ENCODE peak calls at places on chromosomes 4 and X, in six cellular contexts. One of them, this sample, is unnamed.
A peak's percentile ranks its signal among the peaks of the same experiment; 100 is the strongest.

GRCh38 chrX:116272328-116272727 is 101.8 kb downstream of the AGTR2 start:
- DNase-seq in H9: no peak
- DNase-seq in uterus: no peak
- DNase-seq in substantia nigra: no peak
- DNase-seq in fibroblast of lung: peak; percentile 88
- DNase-seq in astrocyte: peak; percentile 96
- DNase-seq in this sample: no peak

GRCh38 chrX:151699746-151700145 is 4.5 kb downstream of the PRRG3 start:
- DNase-seq in H9: no peak
- DNase-seq in uterus: no peak
- DNase-seq in substantia nigra: no peak
- DNase-seq in fibroblast of lung: no peak
- DNase-seq in astrocyte: no peak
- DNase-seq in this sample: no peak

GRCh38 chr4:70997068-70997467 is 3.6 kb downstream of the DCK start:
- DNase-seq in H9: no peak
- DNase-seq in uterus: no peak
- DNase-seq in substantia nigra: no peak
- DNase-seq in fibroblast of lung: no peak
- DNase-seq in astrocyte: no peak
- DNase-seq in this sample: no peak

GRCh38 chrX:101764538-101764937 is 104.9 kb upstream of the ARMCX2 start:
- DNase-seq in H9: no peak
- DNase-seq in uterus: no peak
- DNase-seq in substantia nigra: no peak
- DNase-seq in fibroblast of lung: no peak
- DNase-seq in astrocyte: no peak
- DNase-seq in this sample: no peak

GRCh38 chr4:122845066-122845465 is 18.4 kb downstream of the FGF2 start:
- DNase-seq in H9: no peak
- DNase-seq in uterus: no peak
- DNase-seq in substantia nigra: no peak
- DNase-seq in fibroblast of lung: peak; percentile 37
- DNase-seq in astrocyte: no peak
- DNase-seq in this sample: no peak

GRCh38 chrX:40132751-40133150 is 35.0 kb upstream of the BCOR start:
- DNase-seq in H9: no peak
- DNase-seq in uterus: peak; percentile 82
- DNase-seq in substantia nigra: no peak
- DNase-seq in fibroblast of lung: peak; percentile 87
- DNase-seq in astrocyte: peak; percentile 83
- DNase-seq in this sample: no peak

GRCh38 chr4:169115897-169116254 is 105.8 kb upstream of the CBR4 start:
- DNase-seq in H9: no peak
- DNase-seq in uterus: no peak
- DNase-seq in substantia nigra: no peak
- DNase-seq in fibroblast of lung: peak; percentile 96
- DNase-seq in astrocyte: peak; percentile 99
- DNase-seq in this sample: no peak

GRCh38 chr4:103272174-103272573 is 74.0 kb upstream of the CENPE start:
- DNase-seq in H9: no peak
- DNase-seq in uterus: no peak
- DNase-seq in substantia nigra: no peak
- DNase-seq in fibroblast of lung: no peak
- DNase-seq in astrocyte: no peak
- DNase-seq in this sample: no peak

GRCh38 chr4:8229341-8229975 is 30.4 kb downstream of the SH3TC1 start:
- DNase-seq in H9: no peak
- DNase-seq in uterus: no peak
- DNase-seq in substantia nigra: no peak
- DNase-seq in fibroblast of lung: no peak
- DNase-seq in astrocyte: no peak
- DNase-seq in this sample: no peak

GRCh38 chr4:84498203-84499026 is 677 bp downstream of the NKX6-1 start:
- DNase-seq in H9: peak; percentile 52
- DNase-seq in uterus: peak; percentile 22
- DNase-seq in substantia nigra: no peak
- DNase-seq in fibroblast of lung: peak; percentile 32
- DNase-seq in astrocyte: peak; percentile 13
- DNase-seq in this sample: no peak

GRCh38 chr4:8105303-8106100 is 53.1 kb downstream of the ABLIM2 start:
- DNase-seq in H9: no peak
- DNase-seq in uterus: no peak
- DNase-seq in substantia nigra: no peak
- DNase-seq in fibroblast of lung: no peak
- DNase-seq in astrocyte: no peak
- DNase-seq in this sample: no peak

GRCh38 chrX:20362268-20363002 is 95.7 kb upstream of the RPS6KA3 start:
- DNase-seq in H9: no peak
- DNase-seq in uterus: no peak
- DNase-seq in substantia nigra: no peak
- DNase-seq in fibroblast of lung: peak; percentile 47
- DNase-seq in astrocyte: peak; percentile 65
- DNase-seq in this sample: no peak

GRCh38 chr4:85939595-85939994 is 420.3 kb downstream of the MAPK10 start:
- DNase-seq in H9: no peak
- DNase-seq in uterus: no peak
- DNase-seq in substantia nigra: no peak
- DNase-seq in fibroblast of lung: no peak
- DNase-seq in astrocyte: no peak
- DNase-seq in this sample: no peak

GRCh38 chr4:87240341-87240740 is 19.9 kb upstream of the KLHL8 start:
- DNase-seq in H9: no peak
- DNase-seq in uterus: no peak
- DNase-seq in substantia nigra: no peak
- DNase-seq in fibroblast of lung: no peak
- DNase-seq in astrocyte: no peak
- DNase-seq in this sample: no peak

GRCh38 chr4:101790521-101791188 is at the start of gene BANK1:
- DNase-seq in H9: peak; percentile 88
- DNase-seq in uterus: no peak
- DNase-seq in substantia nigra: peak; percentile 5
- DNase-seq in fibroblast of lung: peak; percentile 29
- DNase-seq in astrocyte: no peak
- DNase-seq in this sample: no peak

GRCh38 chr4:188701952-188702351 is 562.7 kb downstream of the TRIML1 start:
- DNase-seq in H9: no peak
- DNase-seq in uterus: no peak
- DNase-seq in substantia nigra: no peak
- DNase-seq in fibroblast of lung: no peak
- DNase-seq in astrocyte: no peak
- DNase-seq in this sample: no peak

GRCh38 chrX:11287505-11287904 is 5.7 kb upstream of the AMELX start:
- DNase-seq in H9: no peak
- DNase-seq in uterus: no peak
- DNase-seq in substantia nigra: no peak
- DNase-seq in fibroblast of lung: peak; percentile 33
- DNase-seq in astrocyte: no peak
- DNase-seq in this sample: no peak

GRCh38 chr4:1985780-1986577 is 22.8 kb downstream of the NELFA start:
- DNase-seq in H9: no peak
- DNase-seq in uterus: no peak
- DNase-seq in substantia nigra: no peak
- DNase-seq in fibroblast of lung: no peak
- DNase-seq in astrocyte: no peak
- DNase-seq in this sample: no peak

GRCh38 chr4:88275949-88276515 is 8.3 kb downstream of the PPM1K start:
- DNase-seq in H9: no peak
- DNase-seq in uterus: no peak
- DNase-seq in substantia nigra: no peak
- DNase-seq in fibroblast of lung: no peak
- DNase-seq in astrocyte: peak; percentile 12
- DNase-seq in this sample: no peak

GRCh38 chr4:156321203-156321602 is 367.5 kb upstream of the CTSO start:
- DNase-seq in H9: no peak
- DNase-seq in uterus: no peak
- DNase-seq in substantia nigra: no peak
- DNase-seq in fibroblast of lung: peak; percentile 49
- DNase-seq in astrocyte: peak; percentile 98
- DNase-seq in this sample: no peak

GRCh38 chr4:122483481-122483880 is 27.0 kb upstream of the IL2 start:
- DNase-seq in H9: no peak
- DNase-seq in uterus: no peak
- DNase-seq in substantia nigra: no peak
- DNase-seq in fibroblast of lung: no peak
- DNase-seq in astrocyte: no peak
- DNase-seq in this sample: no peak

GRCh38 chr4:94635172-94635571 is 122.6 kb upstream of the BMPR1B start:
- DNase-seq in H9: no peak
- DNase-seq in uterus: no peak
- DNase-seq in substantia nigra: no peak
- DNase-seq in fibroblast of lung: no peak
- DNase-seq in astrocyte: peak; percentile 33
- DNase-seq in this sample: no peak

GRCh38 chr4:3615386-3616286 is 83.4 kb upstream of the LRPAP1 start:
- DNase-seq in H9: no peak
- DNase-seq in uterus: peak; percentile 8
- DNase-seq in substantia nigra: no peak
- DNase-seq in fibroblast of lung: no peak
- DNase-seq in astrocyte: no peak
- DNase-seq in this sample: no peak

GRCh38 chr4:184621518-184621917 is 27.7 kb downstream of the CASP3 start:
- DNase-seq in H9: no peak
- DNase-seq in uterus: no peak
- DNase-seq in substantia nigra: no peak
- DNase-seq in fibroblast of lung: no peak
- DNase-seq in astrocyte: no peak
- DNase-seq in this sample: no peak

GRCh38 chr4:184620208-184620867 is 28.9 kb downstream of the CASP3 start:
- DNase-seq in H9: no peak
- DNase-seq in uterus: no peak
- DNase-seq in substantia nigra: no peak
- DNase-seq in fibroblast of lung: no peak
- DNase-seq in astrocyte: no peak
- DNase-seq in this sample: no peak

GRCh38 chr4:184616633-184617471 is 32.4 kb downstream of the CASP3 start:
- DNase-seq in H9: peak; percentile 45
- DNase-seq in uterus: no peak
- DNase-seq in substantia nigra: no peak
- DNase-seq in fibroblast of lung: no peak
- DNase-seq in astrocyte: no peak
- DNase-seq in this sample: no peak

GRCh38 chr4:184614509-184614908 is 34.7 kb downstream of the CASP3 start:
- DNase-seq in H9: no peak
- DNase-seq in uterus: no peak
- DNase-seq in substantia nigra: no peak
- DNase-seq in fibroblast of lung: no peak
- DNase-seq in astrocyte: no peak
- DNase-seq in this sample: no peak

DNA sequence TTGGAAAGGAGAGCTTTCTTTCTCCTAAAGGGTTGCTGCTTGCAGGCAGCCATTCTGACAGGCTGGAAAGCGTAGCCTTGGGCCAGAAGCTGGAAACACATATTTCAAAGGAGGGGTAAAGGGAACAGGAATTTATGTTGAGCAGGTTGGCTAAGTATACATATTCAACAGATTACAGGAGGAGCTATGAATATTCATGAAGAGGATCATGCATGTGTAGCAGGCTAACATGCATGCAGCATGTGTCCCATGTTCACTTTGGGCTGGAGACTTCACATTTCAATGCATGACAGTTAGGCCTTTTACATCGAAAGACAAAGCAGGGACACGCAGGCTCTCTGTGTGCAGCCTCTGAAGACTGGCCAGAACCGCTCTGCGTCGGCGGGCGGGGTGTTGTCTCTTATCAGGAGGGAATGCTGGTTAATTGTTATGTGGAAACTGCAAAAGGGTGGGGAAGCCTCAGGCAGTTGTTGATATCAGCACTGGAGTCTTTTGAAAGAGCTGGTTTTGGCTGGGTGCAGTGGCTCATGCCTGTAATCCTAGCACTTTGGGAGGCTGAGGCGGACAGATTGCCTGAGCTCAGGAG is 31.5 kb downstream of the CASP3 start:
- DNase-seq in H9: peak; percentile 71
- DNase-seq in uterus: no peak
- DNase-seq in substantia nigra: no peak
- DNase-seq in fibroblast of lung: no peak
- DNase-seq in astrocyte: no peak
- DNase-seq in this sample: no peak
- H3K27ac ChIP-seq in H9: no peak overlapping the region
- H3K27ac ChIP-seq in uterus: no peak overlapping the region
- H3K27ac ChIP-seq in substantia nigra: no peak overlapping the region
- H3K27ac ChIP-seq in fibroblast of lung: no peak overlapping the region
- H3K27ac ChIP-seq in astrocyte: no peak overlapping the region
- H3K27ac ChIP-seq in this sample: no peak overlapping the region

GRCh38 chr4:41873380-41874295 is 61.6 kb upstream of the TMEM33 start:
- DNase-seq in H9: peak; percentile 65
- DNase-seq in uterus: no peak
- DNase-seq in substantia nigra: no peak
- DNase-seq in fibroblast of lung: no peak
- DNase-seq in astrocyte: no peak
- DNase-seq in this sample: no peak
- H3K27ac ChIP-seq in H9: no peak overlapping the region
- H3K27ac ChIP-seq in uterus: no peak overlapping the region
- H3K27ac ChIP-seq in substantia nigra: no peak overlapping the region
- H3K27ac ChIP-seq in fibroblast of lung: no peak overlapping the region
- H3K27ac ChIP-seq in astrocyte: no peak overlapping the region
- H3K27ac ChIP-seq in this sample: no peak overlapping the region

DNA sequence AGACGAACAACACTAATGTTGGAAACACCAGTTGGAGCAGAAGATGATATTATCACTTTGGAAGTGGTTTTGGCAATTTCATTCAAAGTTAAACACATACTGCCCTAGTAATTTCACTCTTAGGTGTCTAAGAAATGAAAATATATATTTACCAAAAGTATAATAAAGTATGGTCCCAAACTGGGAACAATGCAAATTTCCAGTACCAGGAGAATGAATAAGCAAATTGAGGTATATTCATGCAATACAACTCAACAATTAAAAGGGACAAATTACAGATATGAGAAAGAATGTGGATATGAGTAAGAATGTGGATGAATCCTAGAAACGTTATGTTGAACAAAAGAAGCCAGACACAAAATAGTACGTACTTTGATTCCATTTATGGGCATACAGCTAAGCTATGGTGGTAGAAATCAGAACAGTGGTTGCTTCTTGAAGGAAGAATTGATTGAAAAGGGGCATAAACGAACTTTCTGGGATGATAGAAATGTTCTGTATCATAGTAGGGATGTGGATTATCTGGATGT is 10.0 kb downstream of the ELMOD2 start:
- DNase-seq in H9: no peak
- DNase-seq in uterus: no peak
- DNase-seq in substantia nigra: no peak
- DNase-seq in fibroblast of lung: peak; percentile 9
- DNase-seq in astrocyte: peak; percentile 80
- DNase-seq in this sample: no peak
- H3K27ac ChIP-seq in H9: no peak overlapping the region
- H3K27ac ChIP-seq in uterus: no peak overlapping the region
- H3K27ac ChIP-seq in substantia nigra: no peak overlapping the region
- H3K27ac ChIP-seq in fibroblast of lung: no peak overlapping the region
- H3K27ac ChIP-seq in astrocyte: peak overlapping the region; percentile 87
- H3K27ac ChIP-seq in this sample: no peak overlapping the region

DNA sequence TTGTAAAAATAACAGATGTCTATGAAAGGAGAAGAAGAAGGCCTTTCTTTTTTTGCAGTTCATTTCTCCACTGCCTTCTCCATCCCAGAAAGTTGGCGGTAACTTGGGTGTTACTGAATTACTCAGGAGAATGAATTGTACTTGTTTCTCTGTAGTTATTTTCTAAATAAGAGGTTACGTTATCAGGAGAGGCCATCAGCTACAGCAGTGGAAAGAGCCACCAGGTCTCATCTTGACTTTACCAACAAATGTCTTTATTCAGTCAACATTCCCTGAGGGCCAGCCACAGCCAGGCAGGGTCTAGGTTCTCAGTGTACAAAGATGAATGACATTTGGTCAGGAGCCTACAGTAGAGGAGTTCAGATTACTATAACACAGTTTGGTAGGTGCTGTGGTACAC is 8.1 kb downstream of the HADH start:
- DNase-seq in H9: no peak
- DNase-seq in uterus: no peak
- DNase-seq in substantia nigra: no peak
- DNase-seq in fibroblast of lung: no peak
- DNase-seq in astrocyte: no peak
- DNase-seq in this sample: no peak
- H3K27ac ChIP-seq in H9: no peak overlapping the region
- H3K27ac ChIP-seq in uterus: peak overlapping the region; percentile 57
- H3K27ac ChIP-seq in substantia nigra: no peak overlapping the region
- H3K27ac ChIP-seq in fibroblast of lung: no peak overlapping the region
- H3K27ac ChIP-seq in astrocyte: no peak overlapping the region
- H3K27ac ChIP-seq in this sample: peak overlapping the region; percentile 48